ENCODE peak calls at places on chromosomes 6 and 20, in four cellular contexts. Q is heart right ventricle, X is brain microvascular endothelial cell, E is GM06990. S is an unnamed sample.

GRCh38 chr6:137878810-137879285 is 11.8 kb downstream of the TNFAIP3 start:
- DNase-seq in Q (peak), X (no peak), E (no peak), S (no peak)

GRCh38 chr6:88683734-88684133 is 279.7 kb downstream of the RNGTT start:
- DNase-seq in Q (no peak), X (peak), E (no peak), S (peak)

GRCh38 chr6:126607281-126607680 is 267.4 kb downstream of the CENPW start:
- DNase-seq in Q (no peak), X (no peak), E (no peak), S (no peak)

GRCh38 chr6:75094614-75095321 is 111.1 kb downstream of the COL12A1 start:
- DNase-seq in Q (no peak), X (peak), E (no peak), S (peak)

GRCh38 chr6:75149696-75150095 is 56.2 kb downstream of the COL12A1 start:
- DNase-seq in Q (peak), X (no peak), E (no peak), S (peak)

GRCh38 chr6:29678114-29678513 is 2.8 kb downstream of the ZFP57 start:
- DNase-seq in Q (no peak), X (no peak), E (no peak), S (peak)

GRCh38 chr6:34235605-34236422 is 859 bp upstream of the HMGA1 start:
- DNase-seq in Q (peak), X (peak), E (peak), S (peak)

GRCh38 chr20:17648306-17648646 is 33.8 kb downstream of the RRBP1 start:
- DNase-seq in Q (no peak), X (no peak), E (no peak), S (no peak)

GRCh38 chr6:78483546-78483945 is 383.8 kb upstream of the IRAK1BP1 start:
- DNase-seq in Q (no peak), X (peak), E (no peak), S (peak)

GRCh38 chr20:38890497-38890818 is 35.8 kb upstream of the FAM83D start:
- DNase-seq in Q (no peak), X (no peak), E (no peak), S (no peak)

GRCh38 chr6:25907475-25908014 is 22.9 kb downstream of the SLC17A2 start:
- DNase-seq in Q (no peak), X (no peak), E (no peak), S (no peak)

GRCh38 chr6:125421853-125422252 is 120.1 kb upstream of the HDDC2 start:
- DNase-seq in Q (peak), X (peak), E (no peak), S (peak)

GRCh38 chr6:169190144-169190584 is 63.5 kb downstream of the THBS2 start:
- DNase-seq in Q (peak), X (peak), E (no peak), S (peak)

GRCh38 chr20:40521962-40522361 is 167.1 kb downstream of the MAFB start:
- DNase-seq in Q (no peak), X (no peak), E (no peak), S (no peak)

GRCh38 chr6:155985660-155986138 is 530.1 kb upstream of the NOX3 start:
- DNase-seq in Q (peak), X (no peak), E (no peak), S (no peak)

GRCh38 chr20:24149881-24150307 is 161.3 kb upstream of the GGTLC1 start:
- DNase-seq in Q (peak), X (no peak), E (no peak), S (no peak)

GRCh38 chr20:47271216-47271615 is 85.3 kb downstream of the ZMYND8 start:
- DNase-seq in Q (no peak), X (no peak), E (no peak), S (no peak)

GRCh38 chr6:110876170-110876773 is 1.7 kb downstream of the AMD1 start:
- DNase-seq in Q (peak), X (peak), E (peak), S (peak)

GRCh38 chr6:11486959-11487358 is 50.6 kb upstream of the TMEM170B start:
- DNase-seq in Q (no peak), X (no peak), E (no peak), S (no peak)

GRCh38 chr20:43726811-43727338 is at the start of gene GTSF1L:
- DNase-seq in Q (peak), X (peak), E (no peak), S (peak)

GRCh38 chr6:107539409-107539808 is 49.5 kb downstream of the SOBP start:
- DNase-seq in Q (no peak), X (no peak), E (no peak), S (no peak)

GRCh38 chr20:461254-462198 is 807 bp downstream of the TBC1D20 start:
- DNase-seq in Q (peak), X (peak), E (peak), S (peak)

GRCh38 chr20:4329232-4329631 is 313.9 kb upstream of the RNF24 start:
- DNase-seq in Q (no peak), X (no peak), E (no peak), S (no peak)

GRCh38 chr6:43924222-43924702 is 154.3 kb downstream of the VEGFA start:
- DNase-seq in Q (no peak), X (no peak), E (peak), S (no peak)

GRCh38 chr6:162450358-162450757 is 277.2 kb downstream of the PRKN start:
- DNase-seq in Q (no peak), X (no peak), E (no peak), S (no peak)

GRCh38 chr6:35386989-35387388 is 44.6 kb downstream of the PPARD start:
- DNase-seq in Q (no peak), X (no peak), E (no peak), S (no peak)

GRCh38 chr6:43334466-43335095 is 26.0 kb upstream of the CRIP3 start:
- DNase-seq in Q (no peak), X (peak), E (no peak), S (peak)

GRCh38 chr6:88211446-88211845 is 45.3 kb upstream of the CNR1 start:
- DNase-seq in Q (no peak), X (no peak), E (no peak), S (no peak)

GRCh38 chr20:19889011-19889953 is 127.9 kb upstream of the NAA20 start:
- DNase-seq in Q (peak), X (peak), E (no peak), S (peak)

GRCh38 chr20:15838466-15838865 is 734.8 kb downstream of the KIF16B start:
- DNase-seq in Q (no peak), X (no peak), E (no peak), S (no peak)

GRCh38 chr20:15848126-15848525 is 725.1 kb downstream of the KIF16B start:
- DNase-seq in Q (no peak), X (no peak), E (no peak), S (no peak)

GRCh38 chr20:15847415-15847814 is 725.8 kb downstream of the KIF16B start:
- DNase-seq in Q (no peak), X (no peak), E (no peak), S (no peak)

GRCh38 chr20:15846446-15846845 is 726.8 kb downstream of the KIF16B start:
- DNase-seq in Q (no peak), X (no peak), E (no peak), S (no peak)

DNA sequence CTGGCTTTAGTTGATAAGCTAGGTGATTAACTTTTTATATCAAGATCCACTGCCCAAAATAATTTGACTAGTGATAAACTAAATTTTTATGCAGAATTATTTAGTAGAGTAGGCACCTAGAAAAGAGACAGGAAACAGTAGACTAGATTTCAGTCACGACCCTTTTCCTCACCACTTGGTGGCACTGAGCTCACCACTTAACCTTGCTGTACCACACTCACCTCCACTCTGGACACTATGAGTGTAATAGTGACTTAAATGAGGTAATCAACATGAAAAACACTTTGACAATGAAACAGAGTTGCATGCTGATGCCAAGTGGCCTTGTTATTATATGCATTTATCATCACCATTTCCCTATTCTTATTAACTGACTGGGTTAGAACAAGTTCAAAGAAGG is 730.4 kb downstream of the KIF16B start:
- DNase-seq in Q (no peak), X (no peak), E (no peak), S (no peak)
- TF ChIP-seq CTCF in Q (no peak), X (no peak), E (peak), S (no peak)

GRCh38 chr6:148761532-148761951 is 14.7 kb downstream of the UST start:
- DNase-seq in Q (peak), X (peak), E (peak), S (peak)
- H3K4me3 ChIP-seq in Q (peak), X (peak), E (peak), S (peak)

GRCh38 chr6:134950482-134950881 is 581 bp upstream of the ALDH8A1 start:
- DNase-seq in Q (no peak), X (no peak), E (no peak), S (no peak)
- TF ChIP-seq CTCF in Q (no peak), X (no peak), E (no peak), S (no peak)

GRCh38 chr6:106102967-106103727 is 17.0 kb downstream of the PRDM1 start:
- DNase-seq in Q (no peak), X (no peak), E (no peak), S (no peak)
- H3K4me3 ChIP-seq in Q (peak), X (no peak), E (peak), S (peak)

DNA sequence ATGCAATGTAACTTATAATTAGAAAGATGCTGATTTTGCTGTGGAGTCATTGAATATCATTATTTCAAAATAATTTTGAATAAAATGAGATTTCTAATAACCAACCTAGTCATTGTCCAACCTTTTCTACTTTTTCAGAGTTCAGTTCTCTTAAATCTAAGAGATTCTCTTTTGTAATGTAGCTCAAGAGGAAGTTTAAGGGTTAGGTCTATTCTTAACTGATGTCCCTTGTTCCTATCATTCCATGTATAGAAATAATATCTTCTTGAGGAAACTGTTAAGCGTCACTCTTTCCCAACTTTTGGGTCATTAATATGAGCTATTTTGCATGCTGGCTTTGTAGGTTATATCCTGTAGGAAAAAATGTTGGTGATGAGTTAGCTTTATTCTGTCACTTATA is 27.0 kb downstream of the RNF144B start:
- DNase-seq in Q (no peak), X (no peak), E (no peak), S (no peak)
- TF ChIP-seq CTCF in Q (no peak), X (no peak), E (no peak), S (no peak)